ENCODE peak calls at places on chromosomes 12 and 14, in six cellular contexts. One of them, this sample, is unnamed.

GRCh38 chr12:43728117-43728516 is 30.5 kb downstream of the PUS7L start:
- DNase-seq in stomach: no peak
- DNase-seq in CD14-positive monocyte: no peak
- DNase-seq in spleen: no peak
- DNase-seq in transverse colon: no peak
- DNase-seq in fibroblast of the aortic adventitia: peak
- DNase-seq in this sample: no peak

GRCh38 chr12:121958521-121959240 is 40.3 kb downstream of the CFAP251 start:
- DNase-seq in CD14-positive monocyte: no peak
- DNase-seq in transverse colon: no peak
- DNase-seq in spleen: no peak
- DNase-seq in fibroblast of the aortic adventitia: peak
- DNase-seq in stomach: no peak
- DNase-seq in this sample: no peak

GRCh38 chr12:57152408-57153038 is 5.1 kb upstream of the LRP1-AS start:
- DNase-seq in stomach: no peak
- DNase-seq in CD14-positive monocyte: peak
- DNase-seq in transverse colon: no peak
- DNase-seq in fibroblast of the aortic adventitia: peak
- DNase-seq in spleen: no peak
- DNase-seq in this sample: no peak

GRCh38 chr12:131796411-131796736 is 31.8 kb upstream of the MMP17 start:
- DNase-seq in CD14-positive monocyte: no peak
- DNase-seq in fibroblast of the aortic adventitia: no peak
- DNase-seq in transverse colon: no peak
- DNase-seq in stomach: no peak
- DNase-seq in spleen: no peak
- DNase-seq in this sample: no peak

GRCh38 chr14:78790262-78790661 is 620.1 kb downstream of the NRXN3 start:
- DNase-seq in spleen: no peak
- DNase-seq in stomach: no peak
- DNase-seq in fibroblast of the aortic adventitia: no peak
- DNase-seq in transverse colon: no peak
- DNase-seq in CD14-positive monocyte: no peak
- DNase-seq in this sample: no peak

GRCh38 chr14:101875041-101875725 is 89.2 kb upstream of the DYNC1H1 start:
- DNase-seq in fibroblast of the aortic adventitia: no peak
- DNase-seq in transverse colon: no peak
- DNase-seq in stomach: no peak
- DNase-seq in spleen: no peak
- DNase-seq in CD14-positive monocyte: no peak
- DNase-seq in this sample: no peak

GRCh38 chr12:131872154-131873046 is 22.0 kb upstream of the ULK1 start:
- DNase-seq in spleen: peak
- DNase-seq in fibroblast of the aortic adventitia: peak
- DNase-seq in transverse colon: no peak
- DNase-seq in stomach: no peak
- DNase-seq in CD14-positive monocyte: peak
- DNase-seq in this sample: no peak

GRCh38 chr14:92352158-92352985 is 29.4 kb downstream of the SLC24A4 start:
- DNase-seq in fibroblast of the aortic adventitia: peak
- DNase-seq in transverse colon: no peak
- DNase-seq in CD14-positive monocyte: no peak
- DNase-seq in spleen: no peak
- DNase-seq in stomach: no peak
- DNase-seq in this sample: no peak

GRCh38 chr14:104891664-104892500 is 26.8 kb downstream of the CEP170B start:
- DNase-seq in CD14-positive monocyte: peak
- DNase-seq in transverse colon: no peak
- DNase-seq in spleen: peak
- DNase-seq in fibroblast of the aortic adventitia: no peak
- DNase-seq in stomach: no peak
- DNase-seq in this sample: no peak

GRCh38 chr12:95484524-95484923 is 10.6 kb downstream of the METAP2 start:
- DNase-seq in spleen: no peak
- DNase-seq in fibroblast of the aortic adventitia: peak
- DNase-seq in CD14-positive monocyte: no peak
- DNase-seq in transverse colon: no peak
- DNase-seq in stomach: no peak
- DNase-seq in this sample: no peak

GRCh38 chr14:29810657-29811056 is 117.0 kb downstream of the PRKD1 start:
- DNase-seq in stomach: peak
- DNase-seq in fibroblast of the aortic adventitia: peak
- DNase-seq in transverse colon: no peak
- DNase-seq in spleen: no peak
- DNase-seq in CD14-positive monocyte: no peak
- DNase-seq in this sample: no peak

GRCh38 chr14:23636317-23637211 is at the start of gene DHRS2:
- DNase-seq in stomach: no peak
- DNase-seq in CD14-positive monocyte: no peak
- DNase-seq in transverse colon: no peak
- DNase-seq in fibroblast of the aortic adventitia: no peak
- DNase-seq in spleen: no peak
- DNase-seq in this sample: no peak

GRCh38 chr12:75890660-75891059 is 140.9 kb downstream of the PHLDA1 start:
- DNase-seq in CD14-positive monocyte: no peak
- DNase-seq in spleen: no peak
- DNase-seq in fibroblast of the aortic adventitia: no peak
- DNase-seq in transverse colon: no peak
- DNase-seq in stomach: no peak
- DNase-seq in this sample: no peak

GRCh38 chr14:91374287-91374880 is 43.2 kb downstream of the CCDC88C start:
- DNase-seq in CD14-positive monocyte: no peak
- DNase-seq in spleen: no peak
- DNase-seq in transverse colon: no peak
- DNase-seq in stomach: no peak
- DNase-seq in fibroblast of the aortic adventitia: no peak
- DNase-seq in this sample: no peak

GRCh38 chr14:73612339-73613045 is at the start of gene ACOT6:
- DNase-seq in fibroblast of the aortic adventitia: peak
- DNase-seq in transverse colon: peak
- DNase-seq in spleen: peak
- DNase-seq in CD14-positive monocyte: peak
- DNase-seq in stomach: peak
- DNase-seq in this sample: peak

GRCh38 chr12:68240975-68241374 is 12.4 kb downstream of the IL22 start:
- DNase-seq in fibroblast of the aortic adventitia: peak
- DNase-seq in CD14-positive monocyte: no peak
- DNase-seq in spleen: peak
- DNase-seq in stomach: no peak
- DNase-seq in transverse colon: peak
- DNase-seq in this sample: no peak

GRCh38 chr12:110248096-110248447 is 33.0 kb upstream of the ATP2A2 start:
- DNase-seq in spleen: no peak
- DNase-seq in transverse colon: no peak
- DNase-seq in stomach: peak
- DNase-seq in CD14-positive monocyte: no peak
- DNase-seq in fibroblast of the aortic adventitia: no peak
- DNase-seq in this sample: no peak

GRCh38 chr12:79344855-79345840 is 345.6 kb downstream of the PAWR start:
- DNase-seq in fibroblast of the aortic adventitia: peak
- DNase-seq in transverse colon: peak
- DNase-seq in spleen: no peak
- DNase-seq in CD14-positive monocyte: no peak
- DNase-seq in stomach: no peak
- DNase-seq in this sample: peak

GRCh38 chr14:101018561-101019290 is 115.2 kb upstream of the RTL1 start:
- DNase-seq in stomach: peak
- DNase-seq in CD14-positive monocyte: peak
- DNase-seq in spleen: peak
- DNase-seq in transverse colon: peak
- DNase-seq in fibroblast of the aortic adventitia: no peak
- DNase-seq in this sample: no peak

GRCh38 chr12:93500201-93500600 is 32.9 kb downstream of the MRPL42 start:
- DNase-seq in spleen: no peak
- DNase-seq in stomach: no peak
- DNase-seq in CD14-positive monocyte: no peak
- DNase-seq in fibroblast of the aortic adventitia: no peak
- DNase-seq in transverse colon: no peak
- DNase-seq in this sample: no peak

GRCh38 chr14:72675126-72675525 is 218.8 kb downstream of the DPF3 start:
- DNase-seq in stomach: no peak
- DNase-seq in transverse colon: no peak
- DNase-seq in fibroblast of the aortic adventitia: no peak
- DNase-seq in spleen: no peak
- DNase-seq in CD14-positive monocyte: no peak
- DNase-seq in this sample: no peak

GRCh38 chr12:42798811-42799438 is 209.4 kb upstream of the PRICKLE1 start:
- DNase-seq in spleen: no peak
- DNase-seq in stomach: no peak
- DNase-seq in fibroblast of the aortic adventitia: peak
- DNase-seq in transverse colon: no peak
- DNase-seq in CD14-positive monocyte: no peak
- DNase-seq in this sample: no peak

GRCh38 chr12:91778091-91778819 is 367.4 kb downstream of the BTG1 start:
- DNase-seq in transverse colon: no peak
- DNase-seq in CD14-positive monocyte: no peak
- DNase-seq in stomach: no peak
- DNase-seq in fibroblast of the aortic adventitia: peak
- DNase-seq in spleen: no peak
- DNase-seq in this sample: no peak

GRCh38 chr12:104182621-104183378 is 32.8 kb upstream of the TXNRD1 start:
- DNase-seq in transverse colon: no peak
- DNase-seq in fibroblast of the aortic adventitia: peak
- DNase-seq in spleen: no peak
- DNase-seq in stomach: no peak
- DNase-seq in CD14-positive monocyte: no peak
- DNase-seq in this sample: no peak

GRCh38 chr12:47812797-47813490 is 6.8 kb downstream of the HDAC7 start:
- DNase-seq in fibroblast of the aortic adventitia: peak
- DNase-seq in transverse colon: peak
- DNase-seq in stomach: peak
- DNase-seq in CD14-positive monocyte: peak
- DNase-seq in spleen: peak
- DNase-seq in this sample: peak
- TF ChIP-seq CTCF in fibroblast of the aortic adventitia: no peak
- TF ChIP-seq CTCF in transverse colon: peak
- TF ChIP-seq CTCF in stomach: no peak
- TF ChIP-seq CTCF in CD14-positive monocyte: no peak
- TF ChIP-seq CTCF in spleen: no peak
- TF ChIP-seq CTCF in this sample: no peak

GRCh38 chr14:95433094-95433478 is 83.4 kb downstream of the SYNE3 start:
- DNase-seq in transverse colon: no peak
- DNase-seq in stomach: no peak
- DNase-seq in spleen: no peak
- DNase-seq in fibroblast of the aortic adventitia: no peak
- DNase-seq in CD14-positive monocyte: no peak
- DNase-seq in this sample: no peak

GRCh38 chr14:95431199-95432145 is 85.0 kb downstream of the SYNE3 start:
- DNase-seq in transverse colon: no peak
- DNase-seq in CD14-positive monocyte: no peak
- DNase-seq in spleen: no peak
- DNase-seq in stomach: no peak
- DNase-seq in fibroblast of the aortic adventitia: peak
- DNase-seq in this sample: peak

GRCh38 chr14:95434161-95434560 is 82.3 kb downstream of the SYNE3 start:
- DNase-seq in CD14-positive monocyte: no peak
- DNase-seq in transverse colon: no peak
- DNase-seq in stomach: no peak
- DNase-seq in spleen: no peak
- DNase-seq in fibroblast of the aortic adventitia: peak
- DNase-seq in this sample: no peak

GRCh38 chr14:95428557-95428956 is 87.9 kb downstream of the SYNE3 start:
- DNase-seq in spleen: no peak
- DNase-seq in transverse colon: no peak
- DNase-seq in CD14-positive monocyte: no peak
- DNase-seq in fibroblast of the aortic adventitia: no peak
- DNase-seq in stomach: no peak
- DNase-seq in this sample: no peak

DNA sequence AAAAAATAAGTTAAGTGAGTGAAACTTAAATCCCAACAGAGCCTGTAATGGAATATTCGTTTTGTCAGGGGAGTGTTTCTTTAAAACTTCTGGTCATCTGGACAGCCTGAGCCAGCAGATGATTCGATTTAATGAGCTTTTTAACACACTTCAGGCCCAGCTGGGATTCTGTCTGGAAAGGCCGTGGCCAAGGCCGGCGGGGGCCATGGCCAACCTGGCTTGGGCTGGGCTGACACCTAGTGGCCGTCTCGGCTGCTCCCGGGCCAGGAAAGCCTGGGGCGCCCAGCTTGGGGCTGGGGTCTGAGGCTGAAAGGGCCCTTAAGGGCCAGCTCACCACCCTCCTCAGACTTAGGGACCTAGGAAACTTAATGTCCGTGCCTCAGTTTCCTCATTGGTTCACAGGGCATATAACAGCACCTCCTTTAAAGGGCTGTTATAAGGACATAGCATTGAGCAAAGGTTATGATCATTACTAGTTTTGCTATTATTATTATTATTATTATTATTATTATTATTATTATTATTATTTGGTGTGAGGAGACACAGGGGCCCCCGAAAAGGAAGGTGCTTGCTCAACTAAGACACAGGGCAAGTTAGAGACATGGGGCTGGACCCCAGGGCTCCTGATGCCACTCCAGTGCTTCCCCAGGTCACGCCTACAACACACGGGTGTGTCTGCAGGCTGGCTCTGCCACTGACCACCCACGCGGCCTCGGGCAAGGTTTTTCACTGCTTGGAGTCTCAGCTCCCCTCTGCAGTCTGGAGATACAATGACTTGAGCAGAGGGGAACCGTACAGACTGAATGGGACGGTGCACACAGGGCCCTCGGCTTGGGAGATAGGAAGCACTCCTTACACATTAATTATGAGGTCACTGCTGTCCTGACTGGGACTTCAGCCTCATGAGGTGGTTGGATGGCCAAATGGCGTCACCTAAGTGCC is 84.0 kb downstream of the SYNE3 start:
- DNase-seq in stomach: peak
- DNase-seq in fibroblast of the aortic adventitia: peak
- DNase-seq in transverse colon: peak
- DNase-seq in CD14-positive monocyte: no peak
- DNase-seq in spleen: no peak
- DNase-seq in this sample: peak
- TF ChIP-seq CTCF in stomach: peak
- TF ChIP-seq CTCF in fibroblast of the aortic adventitia: peak
- TF ChIP-seq CTCF in transverse colon: peak
- TF ChIP-seq CTCF in CD14-positive monocyte: no peak
- TF ChIP-seq CTCF in spleen: peak
- TF ChIP-seq CTCF in this sample: peak

GRCh38 chr14:50318031-50318626 is 6.0 kb downstream of the DMAC2L start:
- DNase-seq in transverse colon: no peak
- DNase-seq in spleen: no peak
- DNase-seq in CD14-positive monocyte: no peak
- DNase-seq in fibroblast of the aortic adventitia: peak
- DNase-seq in stomach: no peak
- DNase-seq in this sample: no peak
- TF ChIP-seq CTCF in transverse colon: peak
- TF ChIP-seq CTCF in spleen: peak
- TF ChIP-seq CTCF in CD14-positive monocyte: peak
- TF ChIP-seq CTCF in fibroblast of the aortic adventitia: peak
- TF ChIP-seq CTCF in stomach: peak
- TF ChIP-seq CTCF in this sample: peak

DNA sequence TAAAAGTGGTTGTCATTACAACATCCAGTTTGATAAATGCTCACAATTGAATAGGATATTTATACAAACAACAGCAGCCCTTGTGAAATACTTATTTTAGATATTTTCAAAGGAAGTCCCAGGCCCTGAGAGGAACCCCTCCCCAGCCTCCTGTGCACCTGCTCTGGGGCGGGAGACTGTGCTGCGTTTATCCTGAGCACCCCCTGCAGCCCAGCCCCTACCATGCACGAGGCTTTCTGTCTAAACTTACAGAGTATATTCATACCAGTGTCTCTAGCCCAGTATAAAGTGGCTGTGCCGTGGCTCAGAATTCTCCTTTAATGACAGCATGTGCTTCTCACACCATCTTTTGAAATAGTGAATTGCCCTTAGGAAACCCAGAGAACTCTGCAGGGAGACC is 1084.3 kb downstream of the TMEM121 start:
- DNase-seq in spleen: no peak
- DNase-seq in CD14-positive monocyte: no peak
- DNase-seq in fibroblast of the aortic adventitia: no peak
- DNase-seq in transverse colon: no peak
- DNase-seq in stomach: no peak
- DNase-seq in this sample: no peak
- TF ChIP-seq CTCF in spleen: no peak
- TF ChIP-seq CTCF in CD14-positive monocyte: no peak
- TF ChIP-seq CTCF in fibroblast of the aortic adventitia: no peak
- TF ChIP-seq CTCF in transverse colon: no peak
- TF ChIP-seq CTCF in stomach: no peak
- TF ChIP-seq CTCF in this sample: no peak

This sample was measured in neural crest cell.